ENCODE peak calls at places on chromosomes 3 and 15, in seven cellular contexts. U, R, O, P, W, Z and J are unnamed samples.

GRCh38 chr3:132461544-132461943 is 44.2 kb downstream of the DNAJC13 start:
- DNase-seq in U (no peak), R (no peak), O (no peak), P (no peak), W (no peak), Z (no peak), J (no peak)

GRCh38 chr15:59892995-59893394 is 111.1 kb upstream of the FOXB1 start:
- DNase-seq in U (no peak), R (no peak), O (no peak), P (no peak), W (no peak), Z (no peak), J (no peak)

GRCh38 chr15:47541587-47541986 is 175.7 kb upstream of the SEMA6D start:
- DNase-seq in U (no peak), R (no peak), O (no peak), P (no peak), W (no peak), Z (no peak), J (no peak)

GRCh38 chr3:115623414-115623868 is at the start of gene GAP43:
- DNase-seq in U (peak), R (peak), O (no peak), P (peak), W (peak), Z (no peak), J (no peak)

GRCh38 chr15:49131403-49131802 is 24.0 kb downstream of the COPS2 start:
- DNase-seq in U (no peak), R (no peak), O (no peak), P (no peak), W (no peak), Z (no peak), J (no peak)

GRCh38 chr15:38058596-38059075 is 124.2 kb downstream of the TMCO5A start:
- DNase-seq in U (no peak), R (no peak), O (no peak), P (no peak), W (no peak), Z (no peak), J (no peak)

GRCh38 chr15:66131831-66132230 is 121.7 kb downstream of the MEGF11 start:
- DNase-seq in U (no peak), R (no peak), O (no peak), P (no peak), W (no peak), Z (no peak), J (no peak)

GRCh38 chr3:30470566-30470965 is 135.8 kb upstream of the TGFBR2 start:
- DNase-seq in U (no peak), R (no peak), O (no peak), P (no peak), W (no peak), Z (no peak), J (no peak)

GRCh38 chr15:59380902-59381610 is 8.4 kb upstream of the MYO1E start:
- DNase-seq in U (peak), R (no peak), O (no peak), P (no peak), W (no peak), Z (peak), J (no peak)

GRCh38 chr3:175489406-175489805 is 630.3 kb downstream of the NAALADL2 start:
- DNase-seq in U (no peak), R (no peak), O (no peak), P (no peak), W (no peak), Z (no peak), J (no peak)

GRCh38 chr15:90358124-90359033 is 6.3 kb downstream of the ZNF774 start:
- DNase-seq in U (no peak), R (no peak), O (no peak), P (no peak), W (no peak), Z (peak), J (no peak)

GRCh38 chr3:144109944-144110343 is 138.3 kb downstream of the DIPK2A start:
- DNase-seq in U (no peak), R (no peak), O (no peak), P (no peak), W (no peak), Z (no peak), J (no peak)

GRCh38 chr3:161423911-161424522 is 52.7 kb upstream of the SPTSSB start:
- DNase-seq in U (peak), R (no peak), O (no peak), P (no peak), W (peak), Z (no peak), J (no peak)

GRCh38 chr15:45129651-45130129 is at the start of the genes DUOX1 and DUOXA1:
- DNase-seq in U (no peak), R (no peak), O (peak), P (no peak), W (no peak), Z (peak), J (no peak)

GRCh38 chr3:173395073-173395411 is 2.5 kb upstream of the NLGN1 start:
- DNase-seq in U (no peak), R (no peak), O (no peak), P (no peak), W (no peak), Z (no peak), J (no peak)

GRCh38 chr3:152219225-152219624 is 49.5 kb upstream of the MBNL1 start:
- DNase-seq in U (no peak), R (no peak), O (no peak), P (no peak), W (no peak), Z (no peak), J (no peak)

GRCh38 chr15:91100561-91101355 is 701 bp downstream of the SV2B start:
- DNase-seq in U (no peak), R (no peak), O (no peak), P (no peak), W (no peak), Z (no peak), J (no peak)

GRCh38 chr3:46566040-46566631 is at the start of gene LRRC2:
- DNase-seq in U (no peak), R (peak), O (peak), P (no peak), W (no peak), Z (peak), J (no peak)

GRCh38 chr3:177427096-177427495 is 229.8 kb upstream of the TBL1XR1 start:
- DNase-seq in U (no peak), R (no peak), O (no peak), P (no peak), W (no peak), Z (no peak), J (no peak)

GRCh38 chr3:27659279-27660021 is 62.7 kb downstream of the EOMES start:
- DNase-seq in U (peak), R (peak), O (no peak), P (no peak), W (peak), Z (peak), J (no peak)

GRCh38 chr3:18351823-18352744 is 73.1 kb downstream of the SATB1 start:
- DNase-seq in U (no peak), R (no peak), O (peak), P (no peak), W (no peak), Z (peak), J (no peak)

GRCh38 chr15:31352911-31353811 is 26.5 kb downstream of the KLF13 start:
- DNase-seq in U (no peak), R (peak), O (no peak), P (no peak), W (peak), Z (peak), J (no peak)

GRCh38 chr3:70065666-70066253 is 66.2 kb downstream of the SAMMSON start:
- DNase-seq in U (peak), R (no peak), O (no peak), P (no peak), W (no peak), Z (no peak), J (no peak)

GRCh38 chr3:133983126-133983525 is 46.6 kb downstream of the SLCO2A1 start:
- DNase-seq in U (no peak), R (no peak), O (no peak), P (no peak), W (no peak), Z (no peak), J (no peak)

GRCh38 chr3:52268036-52268435 is 10.4 kb downstream of the WDR82 start:
- DNase-seq in U (no peak), R (no peak), O (no peak), P (no peak), W (no peak), Z (no peak), J (no peak)

GRCh38 chr3:156174229-156174847 is 54.0 kb downstream of the KCNAB1 start:
- DNase-seq in U (no peak), R (no peak), O (no peak), P (no peak), W (no peak), Z (no peak), J (peak)

GRCh38 chr3:16132190-16132589 is 42.3 kb upstream of the GALNT15 start:
- DNase-seq in U (no peak), R (no peak), O (no peak), P (no peak), W (no peak), Z (no peak), J (no peak)

GRCh38 chr3:72329354-72329753 is 518.9 kb downstream of the SHQ1 start:
- DNase-seq in U (no peak), R (peak), O (no peak), P (no peak), W (no peak), Z (no peak), J (no peak)

GRCh38 chr3:12906916-12907290 is 65.5 kb upstream of the RPL32 start:
- DNase-seq in U (no peak), R (no peak), O (no peak), P (no peak), W (no peak), Z (no peak), J (no peak)

GRCh38 chr3:140753865-140754754 is 76.2 kb downstream of the TRIM42 start:
- DNase-seq in U (no peak), R (no peak), O (no peak), P (no peak), W (no peak), Z (no peak), J (no peak)
- TF ChIP-seq CTCF in U (no peak), R (no peak), O (no peak), P (no peak), W (no peak), Z (no peak), J (no peak)

DNA sequence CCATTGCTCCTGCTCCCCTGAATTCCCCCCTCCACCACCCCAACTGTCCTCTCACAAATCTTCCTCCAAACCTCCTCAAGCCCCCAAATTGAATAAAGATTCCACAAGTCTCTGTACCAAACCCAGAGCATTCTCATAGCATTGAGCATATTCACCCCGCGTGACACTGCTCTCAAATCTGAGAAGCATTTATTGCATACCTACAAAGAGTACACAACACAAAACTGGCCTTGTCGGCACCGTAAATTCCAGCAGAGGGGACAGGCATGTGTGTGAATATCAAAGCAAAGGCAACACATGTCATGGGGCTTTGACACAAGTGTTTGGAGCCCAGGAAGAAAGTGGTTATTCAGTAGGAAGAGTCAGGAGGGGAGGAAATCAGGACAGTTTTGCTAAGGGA is 2.6 kb downstream of the CLDN18 start:
- DNase-seq in U (no peak), R (no peak), O (no peak), P (no peak), W (no peak), Z (no peak), J (no peak)
- H3K4me3 ChIP-seq in U (no peak), R (no peak), O (no peak), P (no peak), W (no peak), Z (no peak), J (no peak)

GRCh38 chr3:68290333-68290732 is 635.9 kb upstream of the SUCLG2 start:
- DNase-seq in U (no peak), R (no peak), O (no peak), P (no peak), W (no peak), Z (no peak), J (no peak)

DNA sequence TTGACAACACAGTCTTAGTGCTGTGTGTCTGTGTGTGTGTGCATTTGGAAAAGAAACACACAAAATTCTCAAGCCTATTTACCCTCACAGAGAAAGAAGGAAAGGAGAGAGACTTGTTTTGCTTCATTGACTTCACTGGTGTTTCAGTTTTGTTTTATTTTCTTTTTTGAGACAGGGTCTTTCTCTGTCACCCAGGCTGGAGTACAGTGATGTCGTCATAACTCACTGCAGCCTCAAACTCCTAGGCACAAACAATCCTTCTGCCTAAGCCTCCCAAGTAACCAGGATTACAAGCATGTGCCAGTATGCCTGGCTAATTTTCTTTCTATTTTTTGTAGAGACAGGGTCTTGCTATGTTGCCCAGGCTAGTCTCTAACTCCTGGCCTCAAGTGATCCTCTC is 636.9 kb downstream of the TAFA4 start:
- DNase-seq in U (no peak), R (no peak), O (no peak), P (no peak), W (no peak), Z (no peak), J (peak)
- TF ChIP-seq EP300 in U (no peak), R (no peak), O (no peak), P (no peak), W (no peak), Z (no peak), J (no peak)

GRCh38 chr15:71103102-71103676 is 12.1 kb upstream of the THSD4 start:
- DNase-seq in U (no peak), R (no peak), O (no peak), P (no peak), W (no peak), Z (peak), J (no peak)
- TF ChIP-seq CTCF in U (peak), R (no peak), O (no peak), P (peak), W (no peak), Z (peak), J (no peak)

GRCh38 chr15:57301307-57301706 is 75.0 kb upstream of the CGNL1 start:
- DNase-seq in U (no peak), R (no peak), O (no peak), P (no peak), W (no peak), Z (no peak), J (no peak)
- H3K4me3 ChIP-seq in U (no peak), R (no peak), O (no peak), P (no peak), W (no peak), Z (no peak), J (no peak)

DNA sequence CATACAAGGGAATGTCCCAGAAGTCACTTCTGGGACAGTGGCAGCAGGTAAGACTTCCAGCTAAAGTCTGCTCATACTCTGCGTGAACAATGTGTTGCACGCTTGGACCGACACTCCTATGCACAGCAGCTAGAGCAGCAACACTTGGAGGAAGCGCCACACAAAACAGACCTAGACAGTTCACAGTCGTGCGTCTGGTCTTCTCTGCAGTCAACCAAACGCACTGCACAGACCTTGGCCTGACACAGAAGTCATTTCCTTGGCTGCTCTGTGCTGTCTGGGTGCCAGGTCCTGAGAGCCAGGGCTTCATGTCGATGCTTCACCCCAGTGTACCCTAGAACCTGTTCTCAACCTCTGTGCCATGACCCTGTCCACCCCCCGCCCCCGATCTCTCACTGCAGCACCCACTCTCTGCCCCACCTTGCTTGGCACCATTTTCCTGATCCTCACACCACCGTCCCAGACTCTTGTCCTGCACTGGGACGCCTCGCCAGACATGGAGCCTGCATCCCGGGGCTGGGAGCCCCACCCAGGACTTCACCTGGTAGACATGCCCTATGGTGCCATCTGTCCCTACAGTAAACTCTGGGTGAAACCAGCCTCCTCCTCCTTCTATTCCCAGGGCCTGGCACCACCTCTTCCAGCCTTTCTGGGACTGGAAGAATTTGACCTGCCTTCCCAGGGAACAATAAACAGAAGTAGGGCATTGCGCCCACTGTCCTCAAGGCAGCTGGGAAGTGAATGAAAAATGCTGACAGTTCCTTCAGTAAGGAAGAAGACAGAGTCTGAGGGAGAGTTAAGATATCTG is 3.1 kb downstream of the ATP10A start:
- DNase-seq in U (no peak), R (no peak), O (peak), P (no peak), W (no peak), Z (no peak), J (no peak)
- TF ChIP-seq EP300 in U (no peak), R (no peak), O (no peak), P (no peak), W (no peak), Z (no peak), J (peak)